ENCODE peak calls at places on chromosomes 4 and X, in ten cellular contexts. X, O, F, U, J, C, M, I, K and P are unnamed samples.

GRCh38 chr4:156101571-156101970 is 147.9 kb upstream of the CTSO start:
- DNase-seq in X (no peak), O (no peak), F (no peak), U (no peak), J (no peak), C (no peak), M (no peak), I (no peak), K (no peak), P (no peak)

GRCh38 chrX:110322603-110323002 is 4.7 kb upstream of the AMMECR1 start:
- DNase-seq in X (peak), O (no peak), F (no peak), U (no peak), J (no peak), C (no peak), M (no peak), I (no peak), K (no peak), P (no peak)

GRCh38 chrX:133370719-133371275 is 44.5 kb downstream of the GPC4 start:
- DNase-seq in X (peak), O (no peak), F (no peak), U (no peak), J (no peak), C (no peak), M (no peak), I (no peak), K (no peak), P (no peak)

GRCh38 chr4:154315741-154316140 is 175.9 kb downstream of the DCHS2 start:
- DNase-seq in X (no peak), O (no peak), F (no peak), U (no peak), J (no peak), C (no peak), M (no peak), I (no peak), K (no peak), P (no peak)

GRCh38 chrX:97806238-97806637 is 922.5 kb downstream of the RPA4 start:
- DNase-seq in X (peak), O (no peak), F (no peak), U (no peak), J (no peak), C (no peak), M (no peak), I (no peak), K (no peak), P (no peak)

GRCh38 chr4:138055890-138056289 is 186.3 kb downstream of the SLC7A11 start:
- DNase-seq in X (peak), O (no peak), F (no peak), U (no peak), J (no peak), C (no peak), M (no peak), I (no peak), K (no peak), P (no peak)

GRCh38 chr4:37463457-37463856 is 218.9 kb downstream of the NWD2 start:
- DNase-seq in X (no peak), O (no peak), F (no peak), U (no peak), J (no peak), C (no peak), M (no peak), I (no peak), K (no peak), P (no peak)

GRCh38 chr4:94491322-94491721 is 39.6 kb downstream of the PDLIM5 start:
- DNase-seq in X (peak), O (no peak), F (no peak), U (no peak), J (no peak), C (no peak), M (no peak), I (no peak), K (no peak), P (no peak)

GRCh38 chr4:67234296-67234695 is 311.0 kb downstream of the CENPC start:
- DNase-seq in X (peak), O (peak), F (no peak), U (no peak), J (no peak), C (no peak), M (no peak), I (no peak), K (no peak), P (no peak)

GRCh38 chr4:27595956-27596355 is 735.3 kb downstream of the STIM2 start:
- DNase-seq in X (no peak), O (no peak), F (no peak), U (no peak), J (no peak), C (no peak), M (no peak), I (no peak), K (no peak), P (no peak)

GRCh38 chr4:173405840-173406606 is 7.1 kb upstream of the SCRG1 start:
- DNase-seq in X (no peak), O (no peak), F (no peak), U (no peak), J (no peak), C (no peak), M (no peak), I (no peak), K (no peak), P (no peak)

GRCh38 chrX:110964761-110965160 is 131.2 kb upstream of the PAK3 start:
- DNase-seq in X (no peak), O (no peak), F (no peak), U (peak), J (no peak), C (no peak), M (no peak), I (no peak), K (no peak), P (no peak)

GRCh38 chrX:49644991-49645637 is 46.3 kb downstream of the GAGE1 start:
- DNase-seq in X (no peak), O (no peak), F (no peak), U (no peak), J (no peak), C (no peak), M (no peak), I (no peak), K (no peak), P (no peak)

GRCh38 chr4:152784490-152785195 is 4.9 kb downstream of the ARFIP1 start:
- DNase-seq in X (peak), O (peak), F (no peak), U (no peak), J (no peak), C (no peak), M (peak), I (no peak), K (peak), P (no peak)

GRCh38 chrX:110310896-110311295 is 7.0 kb downstream of the AMMECR1 start:
- DNase-seq in X (no peak), O (no peak), F (peak), U (no peak), J (no peak), C (peak), M (no peak), I (no peak), K (no peak), P (peak)

GRCh38 chr4:173167793-173168395 is 717 bp upstream of the GALNT7 start:
- DNase-seq in X (peak), O (peak), F (no peak), U (peak), J (no peak), C (peak), M (peak), I (no peak), K (no peak), P (peak)

GRCh38 chrX:24235084-24235710 is 78.7 kb downstream of the SUPT20HL2 start:
- DNase-seq in X (no peak), O (no peak), F (no peak), U (no peak), J (no peak), C (no peak), M (no peak), I (no peak), K (no peak), P (no peak)

GRCh38 chr4:26213317-26213716 is 107.5 kb upstream of the RBPJ start:
- DNase-seq in X (peak), O (no peak), F (no peak), U (no peak), J (no peak), C (no peak), M (no peak), I (no peak), K (no peak), P (no peak)

GRCh38 chr4:150078041-150078995 is at the start of gene DCLK2:
- DNase-seq in X (peak), O (peak), F (no peak), U (peak), J (no peak), C (no peak), M (peak), I (peak), K (peak), P (peak)

GRCh38 chrX:111124418-111124817 is 28.4 kb downstream of the PAK3 start:
- DNase-seq in X (no peak), O (no peak), F (no peak), U (no peak), J (no peak), C (no peak), M (no peak), I (no peak), K (no peak), P (no peak)

GRCh38 chr4:153346563-153346962 is 2.1 kb downstream of the MND1 start:
- DNase-seq in X (no peak), O (peak), F (no peak), U (no peak), J (no peak), C (no peak), M (no peak), I (no peak), K (no peak), P (no peak)

GRCh38 chr4:109864134-109864533 is 16.2 kb downstream of the LRIT3 start:
- DNase-seq in X (no peak), O (no peak), F (no peak), U (no peak), J (no peak), C (no peak), M (no peak), I (no peak), K (no peak), P (no peak)

GRCh38 chr4:20026456-20026855 is 225.2 kb upstream of the SLIT2 start:
- DNase-seq in X (no peak), O (no peak), F (no peak), U (no peak), J (no peak), C (no peak), M (no peak), I (no peak), K (no peak), P (no peak)

GRCh38 chrX:63283331-63283730 is 67.8 kb downstream of the SPIN4 start:
- DNase-seq in X (no peak), O (no peak), F (no peak), U (no peak), J (no peak), C (no peak), M (no peak), I (no peak), K (no peak), P (no peak)

GRCh38 chr4:70838400-70838971 is 1.2 kb downstream of the GRSF1 start:
- DNase-seq in X (no peak), O (peak), F (no peak), U (no peak), J (no peak), C (no peak), M (no peak), I (no peak), K (no peak), P (no peak)